ENCODE peak calls at places on chromosome 7, in five cellular contexts. P is posterior cingulate gyrus; D is GM19239; N is activated CD4-positive, CD25-positive, alpha-beta regulatory T cell; Y is stromal cell of bone marrow. O is an unnamed sample.
A peak's percentile ranks its signal among the peaks of the same experiment; 100 is the strongest.

GRCh38 chr7:66265566-66265965 is 60.4 kb downstream of the TPST1 start:
- DNase-seq in P (no peak), N (no peak), Y (no peak), D (no peak), O (no peak)

GRCh38 chr7:101058355-101058754 is 26.9 kb upstream of the TRIM56 start:
- DNase-seq in D (no peak), P (peak; percentile 11), N (peak; percentile 12), Y (peak; percentile 18), O (no peak)

GRCh38 chr7:123355576-123356195 is 155.9 kb upstream of the SLC13A1 start:
- DNase-seq in Y (no peak), P (no peak), D (no peak), N (no peak), O (no peak)

GRCh38 chr7:49324707-49325106 is 400.4 kb downstream of the CDC14C start:
- DNase-seq in D (no peak), N (no peak), P (no peak), Y (peak; percentile 2), O (no peak)

GRCh38 chr7:101846800-101847538 is 29.5 kb downstream of the CUX1 start:
- DNase-seq in P (no peak), N (no peak), Y (no peak), D (no peak), O (no peak)

GRCh38 chr7:95527033-95527775 is 41.5 kb downstream of the ASB4 start:
- DNase-seq in P (peak; percentile 27), Y (peak; percentile 21), N (no peak), D (no peak), O (peak; percentile 42)

GRCh38 chr7:151550601-151551286 is 31.0 kb upstream of the RHEB start:
- DNase-seq in Y (no peak), P (no peak), D (no peak), N (no peak), O (no peak)

GRCh38 chr7:11540271-11540761 is 291.7 kb downstream of the THSD7A start:
- DNase-seq in Y (no peak), D (no peak), P (no peak), N (no peak), O (peak; percentile 17)

GRCh38 chr7:93159490-93159889 is 11.3 kb upstream of the SAMD9L start:
- DNase-seq in N (no peak), Y (no peak), D (no peak), P (no peak), O (no peak)

GRCh38 chr7:44533301-44534055 is 7.7 kb downstream of the NPC1L1 start:
- DNase-seq in P (no peak), Y (peak; percentile 8), D (no peak), N (no peak), O (no peak)

GRCh38 chr7:127252380-127252718 is 392 bp downstream of the GRM8 start:
- DNase-seq in Y (no peak), P (no peak), N (no peak), D (no peak), O (no peak)

O was measured in PC-9.